ENCODE peak calls at places on chromosome 6, in five cellular contexts. One of them, this sample, is unnamed.

GRCh38 chr6:125365230-125365629 is 63.5 kb upstream of the HDDC2 start:
- DNase-seq in GM12878: no peak
- DNase-seq in body of pancreas: no peak
- DNase-seq in heart right ventricle: no peak
- DNase-seq in NB4: no peak
- DNase-seq in this sample: no peak

GRCh38 chr6:108165714-108166663 is at the start of gene NR2E1:
- DNase-seq in GM12878: no peak
- DNase-seq in body of pancreas: no peak
- DNase-seq in heart right ventricle: no peak
- DNase-seq in NB4: no peak
- DNase-seq in this sample: peak

GRCh38 chr6:72411872-72412708 is 209.8 kb upstream of the KCNQ5 start:
- DNase-seq in GM12878: peak
- DNase-seq in body of pancreas: peak
- DNase-seq in heart right ventricle: peak
- DNase-seq in NB4: peak
- DNase-seq in this sample: peak

GRCh38 chr6:106300944-106301343 is 24.6 kb downstream of the ATG5 start:
- DNase-seq in GM12878: peak
- DNase-seq in body of pancreas: no peak
- DNase-seq in heart right ventricle: no peak
- DNase-seq in NB4: peak
- DNase-seq in this sample: peak

GRCh38 chr6:134734312-134734869 is 215.5 kb downstream of the ALDH8A1 start:
- DNase-seq in GM12878: no peak
- DNase-seq in body of pancreas: no peak
- DNase-seq in heart right ventricle: no peak
- DNase-seq in NB4: no peak
- DNase-seq in this sample: no peak

GRCh38 chr6:76684881-76685280 is 612.4 kb upstream of the IMPG1 start:
- DNase-seq in GM12878: no peak
- DNase-seq in body of pancreas: no peak
- DNase-seq in heart right ventricle: no peak
- DNase-seq in NB4: peak
- DNase-seq in this sample: no peak

GRCh38 chr6:40550096-40550731 is 37.0 kb downstream of the LRFN2 start:
- DNase-seq in GM12878: no peak
- DNase-seq in body of pancreas: peak
- DNase-seq in heart right ventricle: peak
- DNase-seq in NB4: peak
- DNase-seq in this sample: peak

GRCh38 chr6:154410619-154411044 is 54.0 kb upstream of the IPCEF1 start:
- DNase-seq in GM12878: no peak
- DNase-seq in body of pancreas: peak
- DNase-seq in heart right ventricle: peak
- DNase-seq in NB4: no peak
- DNase-seq in this sample: peak

GRCh38 chr6:79031821-79032590 is 46.0 kb downstream of the PHIP start:
- DNase-seq in GM12878: no peak
- DNase-seq in body of pancreas: no peak
- DNase-seq in heart right ventricle: no peak
- DNase-seq in NB4: no peak
- DNase-seq in this sample: no peak

GRCh38 chr6:137766596-137767370 is 100.3 kb upstream of the TNFAIP3 start:
- DNase-seq in GM12878: no peak
- DNase-seq in body of pancreas: no peak
- DNase-seq in heart right ventricle: no peak
- DNase-seq in NB4: no peak
- DNase-seq in this sample: no peak

GRCh38 chr6:109820706-109821350 is 129.7 kb downstream of the FIG4 start:
- DNase-seq in GM12878: peak
- DNase-seq in body of pancreas: no peak
- DNase-seq in heart right ventricle: no peak
- DNase-seq in NB4: no peak
- DNase-seq in this sample: no peak

GRCh38 chr6:13183446-13184088 is 144.8 kb downstream of the TBC1D7 start:
- DNase-seq in GM12878: no peak
- DNase-seq in body of pancreas: no peak
- DNase-seq in heart right ventricle: no peak
- DNase-seq in NB4: no peak
- DNase-seq in this sample: no peak

GRCh38 chr6:139597781-139598368 is 223.4 kb upstream of the CITED2 start:
- DNase-seq in GM12878: no peak
- DNase-seq in body of pancreas: peak
- DNase-seq in heart right ventricle: peak
- DNase-seq in NB4: no peak
- DNase-seq in this sample: peak

GRCh38 chr6:27873101-27874030 is 38.8 kb downstream of the OR2B2 start:
- DNase-seq in GM12878: peak
- DNase-seq in body of pancreas: no peak
- DNase-seq in heart right ventricle: peak
- DNase-seq in NB4: peak
- DNase-seq in this sample: peak

GRCh38 chr6:169248521-169248971 is 5.1 kb downstream of the THBS2 start:
- DNase-seq in GM12878: no peak
- DNase-seq in body of pancreas: no peak
- DNase-seq in heart right ventricle: no peak
- DNase-seq in NB4: no peak
- DNase-seq in this sample: no peak

GRCh38 chr6:67689329-67689728 is 945.8 kb upstream of the ADGRB3 start:
- DNase-seq in GM12878: no peak
- DNase-seq in body of pancreas: no peak
- DNase-seq in heart right ventricle: no peak
- DNase-seq in NB4: no peak
- DNase-seq in this sample: no peak

GRCh38 chr6:35024601-35025054 is 116.5 kb downstream of the TCP11 start:
- DNase-seq in GM12878: no peak
- DNase-seq in body of pancreas: peak
- DNase-seq in heart right ventricle: peak
- DNase-seq in NB4: peak
- DNase-seq in this sample: no peak
- TF ChIP-seq CTCF in GM12878: no peak
- TF ChIP-seq CTCF in body of pancreas: no peak
- TF ChIP-seq CTCF in heart right ventricle: no peak
- TF ChIP-seq CTCF in NB4: no peak
- TF ChIP-seq CTCF in this sample: no peak

GRCh38 chr6:37824170-37824569 is 4.6 kb downstream of the ZFAND3 start:
- DNase-seq in GM12878: no peak
- DNase-seq in body of pancreas: no peak
- DNase-seq in heart right ventricle: no peak
- DNase-seq in NB4: no peak
- DNase-seq in this sample: no peak

GRCh38 chr6:37820713-37821069 is 1.2 kb downstream of the ZFAND3 start:
- DNase-seq in GM12878: no peak
- DNase-seq in body of pancreas: no peak
- DNase-seq in heart right ventricle: no peak
- DNase-seq in NB4: peak
- DNase-seq in this sample: no peak

GRCh38 chr6:37819802-37820712 is 530 bp downstream of the ZFAND3 start:
- DNase-seq in GM12878: peak
- DNase-seq in body of pancreas: peak
- DNase-seq in heart right ventricle: peak
- DNase-seq in NB4: peak
- DNase-seq in this sample: peak

GRCh38 chr6:37821449-37821848 is 1.9 kb downstream of the ZFAND3 start:
- DNase-seq in GM12878: no peak
- DNase-seq in body of pancreas: no peak
- DNase-seq in heart right ventricle: no peak
- DNase-seq in NB4: no peak
- DNase-seq in this sample: no peak

GRCh38 chr6:37822851-37823682 is 3.5 kb downstream of the ZFAND3 start:
- DNase-seq in GM12878: no peak
- DNase-seq in body of pancreas: no peak
- DNase-seq in heart right ventricle: no peak
- DNase-seq in NB4: no peak
- DNase-seq in this sample: peak
- H3K4me3 ChIP-seq in GM12878: peak
- H3K4me3 ChIP-seq in body of pancreas: no peak
- H3K4me3 ChIP-seq in heart right ventricle: no peak
- H3K4me3 ChIP-seq in NB4: no peak
- H3K4me3 ChIP-seq in this sample: no peak

DNA sequence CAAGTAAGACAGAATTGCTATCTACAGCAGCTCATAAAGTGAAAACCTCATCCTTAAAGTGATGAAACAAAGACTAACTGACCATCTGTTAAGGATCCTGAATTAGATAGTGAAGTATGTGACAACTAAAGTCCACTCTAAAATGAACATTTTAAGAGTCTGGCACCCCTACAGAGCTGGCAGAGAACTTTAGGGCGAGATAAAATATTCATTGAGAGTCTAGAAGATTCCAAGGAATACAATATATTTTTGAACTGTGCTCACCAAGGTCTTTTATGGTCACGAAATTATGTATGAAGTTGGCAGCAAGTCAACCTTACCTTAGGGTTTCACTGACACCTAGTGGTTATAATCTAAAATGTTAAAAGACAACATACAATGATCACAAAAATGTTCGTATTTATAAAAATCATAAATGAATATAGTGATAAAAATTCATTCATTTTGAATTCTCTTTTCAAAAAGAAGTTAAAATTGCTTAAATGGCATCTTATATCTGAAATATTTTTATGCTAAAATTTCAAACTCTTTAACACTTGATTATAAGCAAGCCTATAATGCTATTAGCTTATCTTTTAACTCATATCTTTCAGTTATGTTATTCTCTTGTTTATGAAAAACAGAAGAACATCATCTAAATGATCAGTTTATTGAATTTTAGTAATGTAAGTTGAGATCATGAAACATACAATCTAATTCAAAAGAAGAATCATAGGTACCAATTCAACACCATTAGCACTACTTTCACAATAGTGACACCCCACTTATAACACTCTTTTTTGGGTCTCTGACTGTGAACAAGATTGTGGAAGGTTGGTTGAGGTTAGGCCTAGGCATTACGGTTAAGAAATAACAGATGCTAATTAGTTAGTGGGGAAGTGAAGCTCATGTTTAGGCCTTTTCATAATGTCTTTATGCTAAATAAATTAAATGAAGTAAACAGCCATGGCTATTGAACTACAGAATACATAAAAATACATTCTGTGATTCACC is 27.5 kb downstream of the RSPH3 start:
- DNase-seq in GM12878: peak
- DNase-seq in body of pancreas: no peak
- DNase-seq in heart right ventricle: no peak
- DNase-seq in NB4: peak
- DNase-seq in this sample: peak
- TF ChIP-seq CTCF in GM12878: peak
- TF ChIP-seq CTCF in body of pancreas: peak
- TF ChIP-seq CTCF in heart right ventricle: peak
- TF ChIP-seq CTCF in NB4: no peak
- TF ChIP-seq CTCF in this sample: peak

DNA sequence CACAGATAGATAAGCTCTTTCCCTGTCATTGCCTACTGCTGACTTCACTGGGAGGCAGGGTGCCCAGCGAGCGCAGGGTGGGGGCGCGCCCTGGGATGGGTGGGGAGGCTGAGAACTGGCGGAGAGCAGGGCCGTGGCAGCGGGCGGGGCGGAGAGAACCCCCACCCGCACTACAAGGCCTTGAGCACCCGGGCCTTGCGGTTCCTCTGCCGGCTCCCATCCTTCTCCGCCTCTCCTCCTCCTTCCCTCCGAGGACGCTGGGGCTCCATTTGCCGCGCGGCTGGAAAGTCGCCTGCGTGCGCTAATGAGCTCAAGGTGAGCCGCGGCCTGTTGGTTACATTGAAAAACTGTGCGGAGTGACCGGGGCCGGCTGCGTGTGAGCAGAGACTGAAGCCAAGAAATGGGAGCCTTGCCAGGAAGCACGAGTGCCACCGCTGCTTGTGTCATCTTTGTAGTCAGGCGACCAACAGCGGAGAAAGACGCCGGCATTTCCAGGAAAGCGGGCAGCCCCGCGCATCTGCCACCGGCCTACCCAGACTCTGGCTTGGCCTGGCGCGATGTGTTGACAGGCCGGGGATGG is 963.5 kb upstream of the SLC35B3 start:
- DNase-seq in GM12878: no peak
- DNase-seq in body of pancreas: peak
- DNase-seq in heart right ventricle: peak
- DNase-seq in NB4: no peak
- DNase-seq in this sample: no peak
- H3K4me3 ChIP-seq in GM12878: no peak
- H3K4me3 ChIP-seq in body of pancreas: no peak
- H3K4me3 ChIP-seq in heart right ventricle: peak
- H3K4me3 ChIP-seq in NB4: no peak
- H3K4me3 ChIP-seq in this sample: no peak

DNA sequence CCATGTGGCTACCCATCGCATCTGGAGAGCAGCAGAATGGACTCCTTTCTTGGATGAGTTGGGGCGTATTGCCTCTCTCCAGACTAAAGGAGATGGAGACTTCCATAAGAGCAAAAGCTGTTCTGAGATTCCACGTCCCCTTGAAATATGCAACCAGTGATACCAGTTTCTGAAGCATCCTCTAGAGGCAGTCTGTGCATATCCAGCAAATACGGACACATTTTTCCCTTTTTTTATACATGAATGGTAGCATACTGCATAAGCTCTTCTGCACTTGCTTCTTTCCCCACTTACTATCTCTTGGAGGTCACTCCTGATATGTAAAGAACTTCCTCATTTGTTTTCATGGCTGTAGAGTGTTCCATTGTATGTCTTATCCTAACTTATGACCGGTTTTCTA is 34.6 kb downstream of the TAF8 start:
- DNase-seq in GM12878: no peak
- DNase-seq in body of pancreas: no peak
- DNase-seq in heart right ventricle: no peak
- DNase-seq in NB4: no peak
- DNase-seq in this sample: peak
- TF ChIP-seq CTCF in GM12878: peak
- TF ChIP-seq CTCF in body of pancreas: no peak
- TF ChIP-seq CTCF in heart right ventricle: no peak
- TF ChIP-seq CTCF in NB4: no peak
- TF ChIP-seq CTCF in this sample: peak

GRCh38 chr6:163414367-163415175 is at the start of gene QKI:
- DNase-seq in GM12878: no peak
- DNase-seq in body of pancreas: peak
- DNase-seq in heart right ventricle: peak
- DNase-seq in NB4: peak
- DNase-seq in this sample: peak
- H3K4me3 ChIP-seq in GM12878: peak
- H3K4me3 ChIP-seq in body of pancreas: peak
- H3K4me3 ChIP-seq in heart right ventricle: peak
- H3K4me3 ChIP-seq in NB4: peak
- H3K4me3 ChIP-seq in this sample: peak

DNA sequence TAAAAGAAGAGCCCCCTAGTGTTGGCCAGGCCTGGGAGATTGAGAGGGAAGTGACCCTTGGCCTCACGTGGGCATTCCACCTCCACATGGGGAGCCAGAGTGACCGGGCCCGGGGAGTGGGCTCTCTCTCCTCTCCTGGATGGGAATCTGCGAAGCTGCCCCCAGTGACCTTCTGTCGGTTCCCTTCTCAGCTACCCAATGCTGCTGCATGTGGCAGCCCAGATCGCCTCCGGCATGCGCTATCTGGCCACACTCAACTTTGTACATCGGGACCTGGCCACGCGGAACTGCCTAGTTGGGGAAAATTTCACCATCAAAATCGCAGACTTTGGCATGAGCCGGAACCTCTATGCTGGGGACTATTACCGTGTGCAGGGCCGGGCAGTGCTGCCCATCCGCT is 10.1 kb upstream of the GTF2H4 start:
- DNase-seq in GM12878: no peak
- DNase-seq in body of pancreas: no peak
- DNase-seq in heart right ventricle: no peak
- DNase-seq in NB4: no peak
- DNase-seq in this sample: no peak
- TF ChIP-seq CTCF in GM12878: no peak
- TF ChIP-seq CTCF in body of pancreas: no peak
- TF ChIP-seq CTCF in heart right ventricle: no peak
- TF ChIP-seq CTCF in NB4: no peak
- TF ChIP-seq CTCF in this sample: no peak